ENCODE peak calls at places on chromosomes 11 and 22, in six cellular contexts. P is GM23248, I is MM.1S, H is OCI-LY7, Y is PC-9, N is HCT116. W is an unnamed sample.
A peak's percentile ranks its signal among the peaks of the same experiment; 100 is the strongest.

GRCh38 chr11:44112083-44112865 is 16.8 kb downstream of the EXT2 start:
- DNase-seq in P (peak; percentile 88), I (no peak), H (no peak), Y (no peak), N (no peak), W (no peak)

GRCh38 chr11:75547177-75547576 is 14.9 kb upstream of the SERPINH1 start:
- DNase-seq in P (no peak), I (no peak), H (no peak), Y (no peak), N (no peak), W (no peak)

GRCh38 chr11:30414283-30414682 is 91.4 kb downstream of the ARL14EP start:
- DNase-seq in P (no peak), I (no peak), H (no peak), Y (no peak), N (no peak), W (no peak)

GRCh38 chr11:1336836-1337646 is 27.6 kb upstream of the TOLLIP start:
- DNase-seq in P (peak; percentile 14), I (no peak), H (peak; percentile 32), Y (no peak), N (no peak), W (peak; percentile 59)

GRCh38 chr11:45303316-45303715 is 17.2 kb upstream of the SYT13 start:
- DNase-seq in P (no peak), I (no peak), H (no peak), Y (no peak), N (no peak), W (no peak)

GRCh38 chr11:108693852-108694251 is 29.0 kb downstream of the DDX10 start:
- DNase-seq in P (peak; percentile 83), I (no peak), H (no peak), Y (no peak), N (no peak), W (no peak)

GRCh38 chr11:836700-837099 is 3.9 kb downstream of the CD151 start:
- DNase-seq in P (no peak), I (no peak), H (no peak), Y (no peak), N (no peak), W (no peak)

GRCh38 chr11:46047520-46047919 is 73.7 kb downstream of the PHF21A start:
- DNase-seq in P (peak; percentile 10), I (no peak), H (no peak), Y (peak; percentile 63), N (no peak), W (no peak)

GRCh38 chr11:123590296-123590912 is 64.0 kb downstream of the SCN3B start:
- DNase-seq in P (peak; percentile 79), I (no peak), H (no peak), Y (peak; percentile 80), N (peak; percentile 23), W (no peak)

GRCh38 chr22:40463727-40464126 is 93.3 kb downstream of the SGSM3 start:
- DNase-seq in P (no peak), I (no peak), H (peak; percentile 53), Y (no peak), N (no peak), W (no peak)

GRCh38 chr11:18383388-18384156 is 10.8 kb upstream of the LDHA start:
- DNase-seq in P (peak; percentile 100), I (peak; percentile 8), H (peak; percentile 16), Y (peak; percentile 100), N (peak; percentile 84), W (peak; percentile 32)

GRCh38 chr22:33605201-33605600 is 315.1 kb downstream of the LARGE1 start:
- DNase-seq in P (peak; percentile 81), I (no peak), H (no peak), Y (no peak), N (no peak), W (no peak)

GRCh38 chr11:55707029-55707428 is 45.0 kb downstream of the OR4C6 start:
- DNase-seq in P (peak; percentile 51), I (peak; percentile 53), H (peak; percentile 51), Y (no peak), N (no peak), W (peak; percentile 55)

GRCh38 chr11:128516886-128517285 is 70.5 kb downstream of the ETS1 start:
- DNase-seq in P (no peak), I (no peak), H (no peak), Y (no peak), N (no peak), W (no peak)

GRCh38 chr11:19226378-19227195 is 14.2 kb downstream of the E2F8 start:
- DNase-seq in P (no peak), I (no peak), H (no peak), Y (no peak), N (no peak), W (no peak)

GRCh38 chr22:23306438-23306921 is 126.2 kb downstream of the BCR start:
- DNase-seq in P (peak; percentile 75), I (no peak), H (no peak), Y (no peak), N (no peak), W (no peak)

DNA sequence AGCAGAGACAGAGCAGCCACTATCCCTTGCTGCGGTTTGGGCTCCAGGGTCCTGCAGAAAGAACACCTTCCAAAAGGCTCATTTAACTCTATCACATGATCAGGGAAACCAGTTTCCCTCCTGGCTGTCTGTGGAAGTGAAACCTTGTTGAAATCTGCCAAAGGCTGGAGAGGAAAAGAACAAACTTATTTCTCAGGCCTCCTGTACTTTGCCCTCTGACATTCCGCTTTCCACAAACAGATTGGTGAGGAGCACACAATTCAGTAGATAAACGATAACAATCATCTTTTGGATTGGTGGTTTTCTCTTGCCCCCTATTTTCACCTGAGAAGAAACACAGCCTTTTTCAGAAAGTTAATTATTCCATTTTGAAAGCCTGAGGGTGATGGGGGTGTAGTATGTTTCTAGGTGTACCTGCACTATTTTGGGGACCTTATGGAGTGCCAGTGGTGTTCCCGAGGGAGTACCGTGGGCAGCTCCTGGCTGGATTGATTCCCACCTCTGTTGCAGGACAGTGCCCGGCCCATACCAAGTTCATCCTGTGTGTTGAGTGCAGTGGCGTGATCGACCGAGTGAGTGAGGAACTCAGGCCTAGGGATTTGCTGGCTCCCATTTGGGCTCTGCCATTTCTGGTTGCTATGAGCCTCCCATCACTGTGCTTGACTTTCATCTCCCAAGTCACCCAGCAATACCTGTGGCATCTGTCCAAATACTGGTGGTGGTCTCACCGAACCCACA is 102.0 kb downstream of the TBC1D22A start:
- DNase-seq in P (no peak), I (no peak), H (no peak), Y (peak; percentile 11), N (no peak), W (no peak)
- H3K27ac ChIP-seq in P (no peak overlapping the region), I (no peak overlapping the region), H (no peak overlapping the region), Y (no peak overlapping the region), N (no peak overlapping the region), W (no peak overlapping the region)

GRCh38 chr11:66631883-66632282 is 6.6 kb upstream of the RBM4 start:
- DNase-seq in P (no peak), I (no peak), H (no peak), Y (no peak), N (no peak), W (no peak)
- H3K4me3 ChIP-seq in P (no peak overlapping the region), I (no peak overlapping the region), H (no peak overlapping the region), Y (no peak overlapping the region), N (no peak overlapping the region), W (no peak overlapping the region)

GRCh38 chr11:71498091-71498490 is 29.0 kb upstream of the KRTAP5-7 start:
- DNase-seq in P (no peak), I (no peak), H (no peak), Y (no peak), N (no peak), W (no peak)
- H3K9me2 ChIP-seq in P (no peaks in the 10 kb centered on the region), I (no peaks in the 10 kb centered on the region), H (no peaks in the 10 kb centered on the region), Y (no peaks in the 10 kb centered on the region), N (no peaks in the 10 kb centered on the region), W (no peaks in the 10 kb centered on the region)

GRCh38 chr11:114326776-114327175 is 30.6 kb downstream of the NNMT start:
- DNase-seq in P (no peak), I (no peak), H (no peak), Y (no peak), N (no peak), W (no peak)
- H3K27ac ChIP-seq in P (no peak overlapping the region), I (peak overlapping the region; percentile 40), H (no peak overlapping the region), Y (no peak overlapping the region), N (no peak overlapping the region), W (no peak overlapping the region)

GRCh38 chr11:85685820-85686459 is at the start of gene CCDC89:
- DNase-seq in P (peak; percentile 98), I (no peak), H (no peak), Y (no peak), N (no peak), W (peak; percentile 46)
- H3K4me3 ChIP-seq in P (peak within 1 kb of the TSS; percentile 76), I (no peak within 1 kb of the TSS), H (no peak within 1 kb of the TSS), Y (no peak within 1 kb of the TSS), N (no peak within 1 kb of the TSS), W (no peak within 1 kb of the TSS)

W was measured in GM23338.